ENCODE peak calls at places on chromosomes 3 and 15, in seven cellular contexts. One of them, this sample, is unnamed.

GRCh38 chr3:66378256-66378655 is 122.6 kb downstream of the LRIG1 start:
- DNase-seq in activated naive CD8-positive, alpha-beta T cell treated with anti-CD3 and anti-CD28 coated beads, Interleukin-2, amount 50 U/mL, for 16 hours: no peak
- DNase-seq in lower leg skin: no peak
- DNase-seq in A549: peak; percentile 14
- DNase-seq in AG09309: no peak
- DNase-seq in neural crest cell: peak; percentile 45
- DNase-seq in T-helper 2 cell: peak; percentile 46
- DNase-seq in this sample: peak; percentile 30

GRCh38 chr3:138850151-138850550 is 15.4 kb upstream of the PIK3CB start:
- DNase-seq in activated naive CD8-positive, alpha-beta T cell treated with anti-CD3 and anti-CD28 coated beads, Interleukin-2, amount 50 U/mL, for 16 hours: no peak
- DNase-seq in lower leg skin: no peak
- DNase-seq in A549: no peak
- DNase-seq in AG09309: no peak
- DNase-seq in neural crest cell: no peak
- DNase-seq in T-helper 2 cell: no peak
- DNase-seq in this sample: peak; percentile 16

GRCh38 chr3:53163459-53164387 is 2.7 kb downstream of the PRKCD start:
- DNase-seq in activated naive CD8-positive, alpha-beta T cell treated with anti-CD3 and anti-CD28 coated beads, Interleukin-2, amount 50 U/mL, for 16 hours: no peak
- DNase-seq in lower leg skin: no peak
- DNase-seq in A549: no peak
- DNase-seq in AG09309: no peak
- DNase-seq in neural crest cell: no peak
- DNase-seq in T-helper 2 cell: no peak
- DNase-seq in this sample: no peak

GRCh38 chr15:46857103-46857502 is 860.2 kb upstream of the SEMA6D start:
- DNase-seq in activated naive CD8-positive, alpha-beta T cell treated with anti-CD3 and anti-CD28 coated beads, Interleukin-2, amount 50 U/mL, for 16 hours: no peak
- DNase-seq in lower leg skin: no peak
- DNase-seq in A549: no peak
- DNase-seq in AG09309: no peak
- DNase-seq in neural crest cell: no peak
- DNase-seq in T-helper 2 cell: no peak
- DNase-seq in this sample: no peak

GRCh38 chr15:44722011-44722410 is 10.7 kb downstream of the B2M start:
- DNase-seq in activated naive CD8-positive, alpha-beta T cell treated with anti-CD3 and anti-CD28 coated beads, Interleukin-2, amount 50 U/mL, for 16 hours: no peak
- DNase-seq in lower leg skin: peak; percentile 3
- DNase-seq in A549: no peak
- DNase-seq in AG09309: no peak
- DNase-seq in neural crest cell: no peak
- DNase-seq in T-helper 2 cell: no peak
- DNase-seq in this sample: no peak

GRCh38 chr15:92451225-92451825 is 57.6 kb downstream of the ST8SIA2 start:
- DNase-seq in activated naive CD8-positive, alpha-beta T cell treated with anti-CD3 and anti-CD28 coated beads, Interleukin-2, amount 50 U/mL, for 16 hours: no peak
- DNase-seq in lower leg skin: no peak
- DNase-seq in A549: peak; percentile 13
- DNase-seq in AG09309: peak; percentile 44
- DNase-seq in neural crest cell: no peak
- DNase-seq in T-helper 2 cell: no peak
- DNase-seq in this sample: peak; percentile 53

GRCh38 chr3:197408177-197408957 is 110.0 kb upstream of the DLG1 start:
- DNase-seq in activated naive CD8-positive, alpha-beta T cell treated with anti-CD3 and anti-CD28 coated beads, Interleukin-2, amount 50 U/mL, for 16 hours: no peak
- DNase-seq in lower leg skin: no peak
- DNase-seq in A549: no peak
- DNase-seq in AG09309: no peak
- DNase-seq in neural crest cell: no peak
- DNase-seq in T-helper 2 cell: no peak
- DNase-seq in this sample: no peak

GRCh38 chr3:22887664-22888291 is 315.3 kb upstream of the UBE2E2 start:
- DNase-seq in activated naive CD8-positive, alpha-beta T cell treated with anti-CD3 and anti-CD28 coated beads, Interleukin-2, amount 50 U/mL, for 16 hours: no peak
- DNase-seq in lower leg skin: no peak
- DNase-seq in A549: peak; percentile 53
- DNase-seq in AG09309: peak; percentile 3
- DNase-seq in neural crest cell: no peak
- DNase-seq in T-helper 2 cell: no peak
- DNase-seq in this sample: peak; percentile 56

GRCh38 chr3:77917225-77917624 is 877.3 kb downstream of the ROBO2 start:
- DNase-seq in activated naive CD8-positive, alpha-beta T cell treated with anti-CD3 and anti-CD28 coated beads, Interleukin-2, amount 50 U/mL, for 16 hours: no peak
- DNase-seq in lower leg skin: no peak
- DNase-seq in A549: no peak
- DNase-seq in AG09309: no peak
- DNase-seq in neural crest cell: no peak
- DNase-seq in T-helper 2 cell: no peak
- DNase-seq in this sample: no peak

GRCh38 chr3:177816667-177817208 is 619.5 kb upstream of the TBL1XR1 start:
- DNase-seq in activated naive CD8-positive, alpha-beta T cell treated with anti-CD3 and anti-CD28 coated beads, Interleukin-2, amount 50 U/mL, for 16 hours: no peak
- DNase-seq in lower leg skin: no peak
- DNase-seq in A549: peak; percentile 72
- DNase-seq in AG09309: no peak
- DNase-seq in neural crest cell: no peak
- DNase-seq in T-helper 2 cell: no peak
- DNase-seq in this sample: peak; percentile 75

GRCh38 chr3:15498461-15499214 is 22.9 kb downstream of the COLQ start:
- DNase-seq in activated naive CD8-positive, alpha-beta T cell treated with anti-CD3 and anti-CD28 coated beads, Interleukin-2, amount 50 U/mL, for 16 hours: no peak
- DNase-seq in lower leg skin: no peak
- DNase-seq in A549: no peak
- DNase-seq in AG09309: no peak
- DNase-seq in neural crest cell: no peak
- DNase-seq in T-helper 2 cell: no peak
- DNase-seq in this sample: peak; percentile 45

GRCh38 chr3:18556001-18556408 is 130.9 kb upstream of the SATB1 start:
- DNase-seq in activated naive CD8-positive, alpha-beta T cell treated with anti-CD3 and anti-CD28 coated beads, Interleukin-2, amount 50 U/mL, for 16 hours: no peak
- DNase-seq in lower leg skin: no peak
- DNase-seq in A549: no peak
- DNase-seq in AG09309: no peak
- DNase-seq in neural crest cell: no peak
- DNase-seq in T-helper 2 cell: no peak
- DNase-seq in this sample: no peak

GRCh38 chr3:53850895-53851294 is 4.5 kb downstream of the IL17RB start:
- DNase-seq in activated naive CD8-positive, alpha-beta T cell treated with anti-CD3 and anti-CD28 coated beads, Interleukin-2, amount 50 U/mL, for 16 hours: no peak
- DNase-seq in lower leg skin: no peak
- DNase-seq in A549: no peak
- DNase-seq in AG09309: no peak
- DNase-seq in neural crest cell: no peak
- DNase-seq in T-helper 2 cell: no peak
- DNase-seq in this sample: peak; percentile 59

GRCh38 chr3:68771683-68772082 is 160.7 kb downstream of the TAFA4 start:
- DNase-seq in activated naive CD8-positive, alpha-beta T cell treated with anti-CD3 and anti-CD28 coated beads, Interleukin-2, amount 50 U/mL, for 16 hours: no peak
- DNase-seq in lower leg skin: no peak
- DNase-seq in A549: no peak
- DNase-seq in AG09309: no peak
- DNase-seq in neural crest cell: no peak
- DNase-seq in T-helper 2 cell: no peak
- DNase-seq in this sample: peak; percentile 0

GRCh38 chr3:71006810-71007785 is 576.4 kb downstream of the FOXP1 start:
- DNase-seq in activated naive CD8-positive, alpha-beta T cell treated with anti-CD3 and anti-CD28 coated beads, Interleukin-2, amount 50 U/mL, for 16 hours: no peak
- DNase-seq in lower leg skin: no peak
- DNase-seq in A549: peak; percentile 41
- DNase-seq in AG09309: no peak
- DNase-seq in neural crest cell: no peak
- DNase-seq in T-helper 2 cell: no peak
- DNase-seq in this sample: peak; percentile 52

GRCh38 chr3:57043518-57043917 is 16.9 kb upstream of the SPATA12 start:
- DNase-seq in activated naive CD8-positive, alpha-beta T cell treated with anti-CD3 and anti-CD28 coated beads, Interleukin-2, amount 50 U/mL, for 16 hours: no peak
- DNase-seq in lower leg skin: no peak
- DNase-seq in A549: no peak
- DNase-seq in AG09309: no peak
- DNase-seq in neural crest cell: no peak
- DNase-seq in T-helper 2 cell: no peak
- DNase-seq in this sample: no peak

GRCh38 chr15:33737687-33738606 is 230.3 kb upstream of the CHRM5 start:
- DNase-seq in activated naive CD8-positive, alpha-beta T cell treated with anti-CD3 and anti-CD28 coated beads, Interleukin-2, amount 50 U/mL, for 16 hours: no peak
- DNase-seq in lower leg skin: peak; percentile 33
- DNase-seq in A549: peak; percentile 29
- DNase-seq in AG09309: no peak
- DNase-seq in neural crest cell: peak; percentile 57
- DNase-seq in T-helper 2 cell: no peak
- DNase-seq in this sample: peak; percentile 41

GRCh38 chr15:89851665-89852341 is 37.2 kb upstream of the ANPEP start:
- DNase-seq in activated naive CD8-positive, alpha-beta T cell treated with anti-CD3 and anti-CD28 coated beads, Interleukin-2, amount 50 U/mL, for 16 hours: no peak
- DNase-seq in lower leg skin: no peak
- DNase-seq in A549: no peak
- DNase-seq in AG09309: no peak
- DNase-seq in neural crest cell: no peak
- DNase-seq in T-helper 2 cell: no peak
- DNase-seq in this sample: peak; percentile 25

GRCh38 chr3:189094539-189094938 is 77.2 kb upstream of the TPRG1 start:
- DNase-seq in activated naive CD8-positive, alpha-beta T cell treated with anti-CD3 and anti-CD28 coated beads, Interleukin-2, amount 50 U/mL, for 16 hours: no peak
- DNase-seq in lower leg skin: no peak
- DNase-seq in A549: no peak
- DNase-seq in AG09309: no peak
- DNase-seq in neural crest cell: no peak
- DNase-seq in T-helper 2 cell: no peak
- DNase-seq in this sample: no peak

GRCh38 chr3:88410259-88410658 is 260.5 kb downstream of the C3orf38 start:
- DNase-seq in activated naive CD8-positive, alpha-beta T cell treated with anti-CD3 and anti-CD28 coated beads, Interleukin-2, amount 50 U/mL, for 16 hours: no peak
- DNase-seq in lower leg skin: no peak
- DNase-seq in A549: no peak
- DNase-seq in AG09309: no peak
- DNase-seq in neural crest cell: no peak
- DNase-seq in T-helper 2 cell: no peak
- DNase-seq in this sample: no peak

GRCh38 chr3:36373084-36373483 is 7.2 kb upstream of the STAC start:
- DNase-seq in activated naive CD8-positive, alpha-beta T cell treated with anti-CD3 and anti-CD28 coated beads, Interleukin-2, amount 50 U/mL, for 16 hours: no peak
- DNase-seq in lower leg skin: no peak
- DNase-seq in A549: no peak
- DNase-seq in AG09309: peak; percentile 24
- DNase-seq in neural crest cell: no peak
- DNase-seq in T-helper 2 cell: no peak
- DNase-seq in this sample: peak; percentile 85

GRCh38 chr15:90701880-90702630 is 15.1 kb upstream of the BLM start:
- DNase-seq in activated naive CD8-positive, alpha-beta T cell treated with anti-CD3 and anti-CD28 coated beads, Interleukin-2, amount 50 U/mL, for 16 hours: no peak
- DNase-seq in lower leg skin: no peak
- DNase-seq in A549: peak; percentile 31
- DNase-seq in AG09309: no peak
- DNase-seq in neural crest cell: no peak
- DNase-seq in T-helper 2 cell: no peak
- DNase-seq in this sample: peak; percentile 18

GRCh38 chr3:77303943-77304778 is 264.3 kb downstream of the ROBO2 start:
- DNase-seq in activated naive CD8-positive, alpha-beta T cell treated with anti-CD3 and anti-CD28 coated beads, Interleukin-2, amount 50 U/mL, for 16 hours: no peak
- DNase-seq in lower leg skin: no peak
- DNase-seq in A549: no peak
- DNase-seq in AG09309: no peak
- DNase-seq in neural crest cell: no peak
- DNase-seq in T-helper 2 cell: no peak
- DNase-seq in this sample: no peak

GRCh38 chr15:63191895-63192603 is 2.6 kb downstream of the RAB8B start:
- DNase-seq in activated naive CD8-positive, alpha-beta T cell treated with anti-CD3 and anti-CD28 coated beads, Interleukin-2, amount 50 U/mL, for 16 hours: peak; percentile 9
- DNase-seq in lower leg skin: no peak
- DNase-seq in A549: no peak
- DNase-seq in AG09309: no peak
- DNase-seq in neural crest cell: no peak
- DNase-seq in T-helper 2 cell: peak; percentile 49
- DNase-seq in this sample: no peak

This sample was measured in fibroblast of mammary gland.